ENCODE peak calls at places on chromosomes 6 and 20, in four cellular contexts. One of them, this sample, is unnamed.

GRCh38 chr6:44247338-44248302 is 719 bp downstream of the HSP90AB1 start:
- DNase-seq in K562: peak; percentile 81
- DNase-seq in HL-60: peak; percentile 67
- DNase-seq in GM12878: no peak
- DNase-seq in this sample: no peak

GRCh38 chr6:131980791-131981623 is 29.8 kb upstream of the CCN2 start:
- DNase-seq in HL-60: no peak
- DNase-seq in GM12878: no peak
- DNase-seq in K562: no peak
- DNase-seq in this sample: no peak

GRCh38 chr6:18216411-18216810 is 47.9 kb downstream of the DEK start:
- DNase-seq in GM12878: no peak
- DNase-seq in HL-60: no peak
- DNase-seq in K562: no peak
- DNase-seq in this sample: no peak

GRCh38 chr20:47653892-47654291 is 131.4 kb downstream of the SULF2 start:
- DNase-seq in GM12878: no peak
- DNase-seq in K562: no peak
- DNase-seq in HL-60: no peak
- DNase-seq in this sample: no peak

GRCh38 chr6:45483021-45483420 is 105.3 kb upstream of the SUPT3H start:
- DNase-seq in K562: no peak
- DNase-seq in GM12878: no peak
- DNase-seq in HL-60: no peak
- DNase-seq in this sample: no peak

GRCh38 chr6:162576009-162576408 is 151.6 kb downstream of the PRKN start:
- DNase-seq in HL-60: no peak
- DNase-seq in GM12878: no peak
- DNase-seq in K562: no peak
- DNase-seq in this sample: no peak

GRCh38 chr20:728022-728944 is 40.0 kb downstream of the SLC52A3 start:
- DNase-seq in K562: peak; percentile 87
- DNase-seq in HL-60: peak; percentile 31
- DNase-seq in GM12878: no peak
- DNase-seq in this sample: peak; percentile 63

GRCh38 chr20:59958626-59959025 is 403 bp downstream of the CDH26 start:
- DNase-seq in HL-60: no peak
- DNase-seq in K562: no peak
- DNase-seq in GM12878: no peak
- DNase-seq in this sample: no peak

GRCh38 chr6:123042412-123042811 is 46.4 kb downstream of the CLVS2 start:
- DNase-seq in K562: no peak
- DNase-seq in HL-60: no peak
- DNase-seq in GM12878: no peak
- DNase-seq in this sample: no peak

GRCh38 chr6:42363906-42364859 is 87.5 kb downstream of the TRERF1 start:
- DNase-seq in HL-60: peak; percentile 70
- DNase-seq in GM12878: no peak
- DNase-seq in K562: no peak
- DNase-seq in this sample: no peak

GRCh38 chr20:36149469-36149868 is 5.1 kb upstream of the EPB41L1 start:
- DNase-seq in HL-60: no peak
- DNase-seq in K562: no peak
- DNase-seq in GM12878: no peak
- DNase-seq in this sample: no peak

DNA sequence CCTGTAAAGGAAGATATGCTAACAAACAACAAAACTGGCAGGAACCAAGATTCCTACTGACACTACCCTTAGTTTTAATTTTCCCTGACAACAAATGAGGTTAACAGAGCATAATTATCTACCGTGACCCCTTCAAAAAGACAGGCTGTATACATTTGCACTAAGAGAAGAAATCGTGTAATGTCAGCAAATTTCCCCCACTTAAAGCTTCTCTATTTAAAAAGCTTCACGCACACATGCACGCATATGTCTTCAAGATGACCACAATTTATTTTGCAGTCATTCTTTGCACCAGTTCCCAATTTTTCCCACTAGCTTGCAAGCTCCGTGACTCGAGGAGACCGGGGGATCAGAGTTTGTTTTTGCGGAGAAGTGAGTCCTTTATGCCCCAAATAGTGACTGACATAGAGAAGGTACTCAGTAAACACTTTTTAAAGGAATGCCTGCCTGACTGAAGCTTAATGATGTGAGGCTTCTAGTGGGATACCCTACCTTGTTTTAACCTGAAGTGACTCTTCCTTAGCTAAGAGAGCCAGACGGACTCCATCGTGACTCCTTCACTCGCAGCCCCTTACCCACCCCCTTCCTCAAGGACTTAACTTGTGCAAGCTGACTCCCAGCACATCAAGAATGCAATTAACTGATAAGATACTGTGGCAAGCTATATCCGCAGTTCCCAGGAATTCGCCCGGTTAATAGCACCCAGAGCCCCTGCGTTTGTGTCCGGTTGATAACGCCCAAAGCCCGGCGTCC is 9.3 kb upstream of the NQO2 start:
- DNase-seq in GM12878: no peak
- DNase-seq in K562: peak; percentile 53
- DNase-seq in HL-60: no peak
- DNase-seq in this sample: no peak
- TF ChIP-seq SPI1 in GM12878: no peak
- TF ChIP-seq SPI1 in K562: peak; percentile 7
- TF ChIP-seq SPI1 in HL-60: no peak
- TF ChIP-seq SPI1 in this sample: no peak

GRCh38 chr20:34538671-34539123 is 19.8 kb upstream of the MAP1LC3A start:
- DNase-seq in HL-60: peak; percentile 72
- DNase-seq in GM12878: no peak
- DNase-seq in K562: peak; percentile 80
- DNase-seq in this sample: peak; percentile 44
- TF ChIP-seq SPI1 in HL-60: no peak
- TF ChIP-seq SPI1 in GM12878: no peak
- TF ChIP-seq SPI1 in K562: no peak
- TF ChIP-seq SPI1 in this sample: no peak

DNA sequence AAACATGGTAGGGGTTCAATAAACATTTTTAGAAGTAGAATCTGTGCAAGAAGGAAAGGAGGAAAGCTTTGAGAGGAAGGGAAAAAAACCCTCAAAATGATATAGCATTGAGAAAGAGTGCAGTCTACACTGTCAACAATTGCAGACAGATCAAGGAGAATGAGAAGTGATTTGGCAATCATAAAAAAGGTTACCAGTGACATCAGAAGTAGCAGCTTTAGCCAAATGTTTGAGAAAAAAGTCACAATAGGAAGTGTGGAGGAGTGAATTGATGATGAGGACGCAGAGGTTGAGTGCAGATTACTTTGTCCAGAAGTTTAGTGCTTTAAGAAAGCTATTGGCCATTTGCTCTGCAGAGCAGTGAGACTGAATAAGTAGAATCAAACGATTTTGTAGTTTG is 155.0 kb downstream of the GJA1 start:
- DNase-seq in K562: no peak
- DNase-seq in GM12878: no peak
- DNase-seq in HL-60: no peak
- DNase-seq in this sample: no peak
- TF ChIP-seq SPI1 in K562: no peak
- TF ChIP-seq SPI1 in GM12878: no peak
- TF ChIP-seq SPI1 in HL-60: no peak
- TF ChIP-seq SPI1 in this sample: no peak

GRCh38 chr20:52127309-52127708 is 64.3 kb downstream of the ZFP64 start:
- DNase-seq in GM12878: no peak
- DNase-seq in HL-60: peak; percentile 77
- DNase-seq in K562: no peak
- DNase-seq in this sample: no peak
- TF ChIP-seq SPI1 in GM12878: no peak
- TF ChIP-seq SPI1 in HL-60: peak; percentile 94
- TF ChIP-seq SPI1 in K562: peak; percentile 53
- TF ChIP-seq SPI1 in this sample: no peak

GRCh38 chr6:107418118-107418517 is 41.2 kb downstream of the PDSS2 start:
- DNase-seq in GM12878: no peak
- DNase-seq in HL-60: peak; percentile 59
- DNase-seq in K562: no peak
- DNase-seq in this sample: no peak
- TF ChIP-seq SPI1 in GM12878: no peak
- TF ChIP-seq SPI1 in HL-60: peak; percentile 81
- TF ChIP-seq SPI1 in K562: peak; percentile 38
- TF ChIP-seq SPI1 in this sample: peak; percentile 35

DNA sequence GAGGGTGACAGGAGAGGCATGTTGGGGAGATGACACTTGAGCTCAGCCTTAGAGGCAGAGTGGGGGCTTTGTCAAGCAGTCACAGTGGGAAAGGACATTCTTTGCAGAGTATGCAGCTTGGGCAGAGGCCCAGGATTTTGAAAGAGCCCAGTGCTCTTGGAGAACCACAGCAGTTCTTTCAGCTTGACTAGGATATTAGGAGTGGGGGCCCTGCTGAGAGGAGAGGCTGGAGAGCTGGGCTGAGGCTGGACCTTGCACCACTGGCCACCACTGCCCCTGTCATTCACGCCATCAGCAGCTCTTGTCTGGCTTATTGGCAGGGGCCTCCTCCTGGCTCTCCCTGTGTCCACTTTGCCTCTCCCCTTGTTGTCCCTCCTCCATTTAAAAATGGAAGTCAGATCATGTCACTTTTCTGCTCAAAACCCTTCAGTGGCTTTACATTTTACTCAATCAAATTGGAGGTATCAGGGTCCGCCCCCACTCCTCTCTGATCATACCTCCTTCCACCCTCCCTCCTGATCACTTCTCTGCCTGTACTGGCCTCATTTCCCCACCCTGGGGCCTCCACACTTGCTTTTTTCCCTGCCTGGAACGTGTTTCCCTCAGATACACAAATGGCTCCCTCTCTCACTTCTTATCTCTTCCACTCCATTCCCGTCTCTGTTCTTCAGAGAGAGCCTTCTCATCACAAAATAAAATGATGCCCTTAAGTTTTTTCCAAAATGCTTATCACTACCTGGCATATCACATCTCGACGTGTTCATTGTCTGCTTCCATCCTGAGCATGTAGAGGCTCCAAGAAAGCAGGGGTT is 10.5 kb downstream of the MANBAL start:
- DNase-seq in K562: peak; percentile 46
- DNase-seq in GM12878: no peak
- DNase-seq in HL-60: no peak
- DNase-seq in this sample: no peak
- TF ChIP-seq SPI1 in K562: no peak
- TF ChIP-seq SPI1 in GM12878: no peak
- TF ChIP-seq SPI1 in HL-60: no peak
- TF ChIP-seq SPI1 in this sample: no peak

GRCh38 chr20:23705895-23706294 is 17.1 kb upstream of the CST4 start:
- DNase-seq in K562: no peak
- DNase-seq in HL-60: no peak
- DNase-seq in GM12878: no peak
- DNase-seq in this sample: no peak
- TF ChIP-seq SPI1 in K562: no peak
- TF ChIP-seq SPI1 in HL-60: no peak
- TF ChIP-seq SPI1 in GM12878: no peak
- TF ChIP-seq SPI1 in this sample: no peak

DNA sequence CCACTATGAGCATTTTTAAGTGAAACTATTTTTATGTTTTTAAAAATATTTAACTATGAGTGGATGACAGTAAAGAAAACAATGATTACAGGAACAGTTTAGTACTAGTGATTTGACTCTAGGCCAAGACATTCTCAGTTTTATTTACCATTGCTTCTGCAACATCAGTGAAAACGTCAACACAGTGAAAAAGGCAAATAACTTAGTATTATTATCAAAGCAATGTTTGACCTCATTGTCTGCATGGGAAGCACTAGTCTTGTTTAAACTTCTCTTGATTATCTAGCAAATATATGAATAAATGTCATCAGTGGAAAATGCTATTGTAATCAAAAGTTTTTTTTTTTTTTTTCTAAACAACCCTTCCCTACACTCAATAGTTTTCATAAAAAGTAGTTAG is 165.0 kb downstream of the HTR1B start:
- DNase-seq in K562: no peak
- DNase-seq in GM12878: no peak
- DNase-seq in HL-60: no peak
- DNase-seq in this sample: no peak
- TF ChIP-seq SPI1 in K562: no peak
- TF ChIP-seq SPI1 in GM12878: no peak
- TF ChIP-seq SPI1 in HL-60: no peak
- TF ChIP-seq SPI1 in this sample: no peak